ENCODE peak calls at places on chromosomes 7 and 10, in ten cellular contexts. W, Y, C, L, R, X, O, I, B and U are unnamed samples. For H3K9me3, the result is how much of the 10 kb centered on the place peaks cover.

GRCh38 chr10:23693398-23693797 is 254.5 kb downstream of the OTUD1 start:
- ATAC-seq in W (no peak), Y (no peak), C (no peak), L (no peak), R (peak), X (no peak), O (no peak), I (no peak), B (no peak), U (no peak)

GRCh38 chr7:92359801-92360200 is 87.5 kb upstream of the GATAD1 start:
- ATAC-seq in W (peak), Y (no peak), C (no peak), L (no peak), R (no peak), X (no peak), O (no peak), I (no peak), B (no peak), U (no peak)

GRCh38 chr7:111282626-111283025 is 191.7 kb downstream of the LRRN3 start:
- ATAC-seq in W (no peak), Y (no peak), C (no peak), L (no peak), R (no peak), X (no peak), O (no peak), I (no peak), B (no peak), U (no peak)

GRCh38 chr7:128408709-128409434 is 910 bp downstream of the IMPDH1 start:
- ATAC-seq in W (no peak), Y (no peak), C (no peak), L (no peak), R (no peak), X (no peak), O (no peak), I (peak), B (no peak), U (no peak)

GRCh38 chr10:31687545-31688482 is 240.8 kb downstream of the ARHGAP12 start:
- ATAC-seq in W (no peak), Y (peak), C (peak), L (no peak), R (no peak), X (no peak), O (peak), I (peak), B (peak), U (peak)

GRCh38 chr7:2829040-2829439 is 15.1 kb downstream of the GNA12 start:
- ATAC-seq in W (no peak), Y (no peak), C (no peak), L (no peak), R (no peak), X (no peak), O (no peak), I (no peak), B (no peak), U (no peak)

GRCh38 chr10:97338041-97338440 is 3.5 kb upstream of the FRAT2 start:
- ATAC-seq in W (no peak), Y (no peak), C (no peak), L (no peak), R (no peak), X (no peak), O (no peak), I (no peak), B (no peak), U (no peak)

GRCh38 chr7:143300959-143301617 is 12.9 kb downstream of the CASP2 start:
- ATAC-seq in W (peak), Y (no peak), C (no peak), L (peak), R (no peak), X (no peak), O (peak), I (no peak), B (no peak), U (no peak)

GRCh38 chr10:48981310-48981907 is 41.8 kb upstream of the LRRC18 start:
- ATAC-seq in W (peak), Y (peak), C (peak), L (peak), R (peak), X (peak), O (peak), I (peak), B (no peak), U (no peak)

GRCh38 chr7:114938785-114939184 is 16.9 kb downstream of the MDFIC start:
- ATAC-seq in W (no peak), Y (no peak), C (no peak), L (no peak), R (no peak), X (no peak), O (no peak), I (no peak), B (no peak), U (no peak)

GRCh38 chr10:113970641-113971040 is 73.0 kb upstream of the ADRB1 start:
- ATAC-seq in W (no peak), Y (no peak), C (no peak), L (no peak), R (no peak), X (no peak), O (no peak), I (no peak), B (no peak), U (no peak)

GRCh38 chr7:98674461-98674860 is 57.4 kb downstream of the NPTX2 start:
- ATAC-seq in W (no peak), Y (no peak), C (no peak), L (no peak), R (peak), X (no peak), O (no peak), I (no peak), B (no peak), U (no peak)

GRCh38 chr7:98671733-98672331 is 54.7 kb downstream of the NPTX2 start:
- ATAC-seq in W (no peak), Y (no peak), C (no peak), L (no peak), R (no peak), X (no peak), O (no peak), I (no peak), B (no peak), U (no peak)

GRCh38 chr7:98674881-98675280 is 57.8 kb downstream of the NPTX2 start:
- ATAC-seq in W (no peak), Y (no peak), C (no peak), L (no peak), R (peak), X (no peak), O (no peak), I (no peak), B (no peak), U (no peak)

GRCh38 chr7:98670186-98670585 is 53.1 kb downstream of the NPTX2 start:
- ATAC-seq in W (no peak), Y (no peak), C (no peak), L (no peak), R (no peak), X (no peak), O (no peak), I (no peak), B (no peak), U (no peak)

DNA sequence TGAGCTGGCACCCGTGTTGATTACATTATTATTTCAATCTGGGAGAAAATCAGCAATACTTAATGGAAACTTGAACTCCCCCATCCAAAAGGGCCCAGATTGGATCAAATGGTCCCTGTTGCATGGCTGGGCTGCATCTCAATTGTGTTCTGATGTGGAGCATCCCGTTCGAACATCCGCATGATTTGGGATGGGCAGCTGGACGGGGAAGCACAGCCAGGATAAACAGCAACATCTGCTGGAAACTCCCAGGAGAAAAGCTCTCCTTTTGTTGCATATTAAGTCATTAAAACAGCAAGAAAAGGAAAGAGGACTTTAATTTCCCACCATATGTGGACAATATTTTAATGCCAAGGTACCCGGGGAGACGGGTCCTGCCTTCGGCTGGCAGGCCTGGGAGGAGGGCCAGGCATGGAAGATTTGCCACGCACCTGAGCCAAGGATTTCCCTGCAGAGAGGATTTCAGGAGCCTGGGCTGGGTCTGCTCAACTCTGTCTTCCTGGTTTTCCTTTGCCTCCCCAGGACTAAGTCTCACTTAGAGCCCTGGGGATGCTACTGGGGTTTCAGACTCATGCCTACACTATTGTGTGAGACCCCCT is 52.4 kb downstream of the NPTX2 start:
- ATAC-seq in W (no peak), Y (no peak), C (no peak), L (no peak), R (peak), X (peak), O (no peak), I (no peak), B (no peak), U (no peak)
- H3K9me3 ChIP-seq in W (under half), Y (under half), C (under half), L (under half), R (under half), X (under half), O (under half), I (under half), B (under half), U (under half)

DNA sequence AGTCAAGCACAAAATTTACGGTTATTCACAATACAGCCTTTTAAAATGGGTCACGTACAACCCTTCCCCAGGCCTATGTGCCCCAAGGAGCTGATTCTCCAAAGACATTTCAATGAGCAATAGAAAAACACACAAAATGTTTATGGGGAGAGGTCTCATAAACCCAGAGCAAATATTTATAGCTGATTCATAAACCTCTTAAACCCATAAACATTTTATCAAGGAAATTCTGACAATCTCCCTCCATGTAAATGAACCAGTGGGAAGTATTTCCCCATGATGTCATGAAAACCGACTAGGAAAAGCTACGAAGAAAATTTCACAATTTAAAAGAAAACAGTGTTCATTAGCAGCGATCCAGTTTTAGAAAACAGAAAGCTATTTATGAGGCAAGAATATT is 36.0 kb downstream of the SFMBT2 start:
- ATAC-seq in W (no peak), Y (no peak), C (no peak), L (no peak), R (peak), X (no peak), O (no peak), I (no peak), B (no peak), U (no peak)
- H3K9me3 ChIP-seq in W (under half), Y (under half), C (under half), L (under half), R (under half), X (under half), O (under half), I (under half), B (under half), U (under half)

DNA sequence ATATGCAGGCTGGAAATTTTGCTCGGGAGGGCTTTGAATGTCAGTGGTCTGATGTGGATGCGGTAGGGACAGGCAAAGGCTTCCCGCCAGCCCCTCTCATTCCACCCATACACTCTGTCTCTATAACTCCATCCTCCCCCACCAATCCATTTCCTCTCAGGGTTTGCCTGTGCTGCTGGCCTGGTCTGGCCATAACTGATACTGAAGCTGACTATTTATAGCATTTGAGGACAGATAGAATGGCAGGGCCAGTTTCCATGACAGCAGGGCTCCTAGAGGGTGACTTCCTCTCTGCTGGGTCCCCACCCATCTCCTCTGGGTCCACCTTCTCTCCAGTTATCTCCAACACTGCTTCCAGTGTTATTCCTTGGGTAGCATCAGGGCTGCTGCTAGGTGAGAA is 6.6 kb upstream of the PDLIM1 start:
- ATAC-seq in W (no peak), Y (no peak), C (no peak), L (no peak), R (no peak), X (peak), O (no peak), I (no peak), B (no peak), U (no peak)
- H3K9me3 ChIP-seq in W (under half), Y (under half), C (under half), L (under half), R (under half), X (under half), O (under half), I (under half), B (under half), U (under half)

DNA sequence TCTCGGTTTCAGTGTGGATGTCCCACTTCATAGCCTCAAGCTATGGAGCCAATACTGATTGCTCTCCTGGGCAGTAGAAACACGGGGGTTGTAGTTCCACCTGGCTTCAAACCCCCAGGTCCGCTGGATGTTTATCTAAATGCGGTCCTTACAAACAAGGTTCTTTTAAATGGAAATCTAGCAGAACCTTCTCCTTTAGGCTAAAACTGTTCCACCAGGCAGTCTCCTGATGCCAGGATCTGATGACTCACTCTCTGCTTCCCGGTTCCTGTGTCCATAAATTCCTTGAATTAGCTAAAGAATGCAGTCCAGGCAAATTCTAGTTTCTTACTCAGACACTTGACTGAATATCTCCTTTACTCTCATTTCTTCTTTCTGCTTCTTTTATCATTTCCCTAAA is 108.4 kb upstream of the FAM3C start:
- ATAC-seq in W (peak), Y (no peak), C (no peak), L (peak), R (peak), X (peak), O (peak), I (peak), B (no peak), U (peak)
- H3K9me3 ChIP-seq in W (under half), Y (under half), C (under half), L (under half), R (under half), X (under half), O (under half), I (under half), B (under half), U (under half)